ENCODE peak calls at places on chromosomes 13 and 19, in four cellular contexts. B, O, L and T are unnamed samples.

GRCh38 chr19:5086725-5087439 is 118.0 kb downstream of the KDM4B start:
- DNase-seq in O (no peak), B (no peak), L (peak; percentile 78), T (no peak)

GRCh38 chr19:53466726-53467125 is 807 bp upstream of the ZNF813 start:
- DNase-seq in B (no peak), L (no peak), O (no peak), T (peak; percentile 6)

GRCh38 chr13:111908391-111908790 is 158.6 kb upstream of the SOX1 start:
- DNase-seq in L (no peak), O (no peak), B (no peak), T (no peak)

GRCh38 chr13:73335226-73335625 is 276.4 kb downstream of the KLF5 start:
- DNase-seq in L (no peak), B (peak; percentile 62), O (no peak), T (peak; percentile 94)

GRCh38 chr13:113971471-113972231 is 2.2 kb downstream of the C13orf46 start:
- DNase-seq in O (no peak), L (no peak), B (no peak), T (no peak)

GRCh38 chr13:33636955-33637670 is 180.8 kb upstream of the RFC3 start:
- DNase-seq in O (no peak), B (no peak), L (no peak), T (peak; percentile 30)

GRCh38 chr19:16200038-16200775 is 2.5 kb downstream of the AP1M1 start:
- DNase-seq in B (peak; percentile 78), L (no peak), O (no peak), T (no peak)

GRCh38 chr19:29515706-29516357 is 10.0 kb upstream of the VSTM2B start:
- DNase-seq in L (no peak), B (no peak), O (no peak), T (no peak)

GRCh38 chr19:48905664-48906063 is 5.6 kb downstream of the NUCB1 start:
- DNase-seq in L (no peak), O (no peak), B (no peak), T (no peak)

GRCh38 chr19:3062165-3063105 is at the start of gene TLE5:
- DNase-seq in L (peak; percentile 68), B (peak; percentile 60), O (peak; percentile 21), T (peak; percentile 56)

GRCh38 chr19:1651061-1651547 is 1.3 kb downstream of the TCF3 start:
- DNase-seq in O (no peak), L (no peak), B (peak; percentile 12), T (peak; percentile 42)